ENCODE peak calls at places on chromosomes 12 and 14, in six cellular contexts. V is right lobe of liver; J is CD8-positive, alpha-beta T cell; T is prostate gland; A is keratinocyte; B is tibial artery. P is an unnamed sample. For H3K27me3, the result is how much of the 10 kb centered on the place peaks cover.

GRCh38 chr12:121223283-121223946 is 13.5 kb downstream of the P2RX4 start:
- DNase-seq in V (no peak), J (no peak), T (no peak), A (no peak), B (no peak), P (no peak)

GRCh38 chr14:68695326-68695768 is 97.5 kb downstream of the ZFP36L1 start:
- DNase-seq in V (no peak), J (no peak), T (no peak), A (peak), B (peak), P (no peak)

GRCh38 chr12:89427508-89428156 is 75.3 kb upstream of the DUSP6 start:
- DNase-seq in V (no peak), J (no peak), T (no peak), A (no peak), B (no peak), P (no peak)

GRCh38 chr12:113090740-113091139 is 34.2 kb downstream of the DTX1 start:
- DNase-seq in V (no peak), J (no peak), T (no peak), A (no peak), B (no peak), P (no peak)

GRCh38 chr12:121072147-121072546 is 33.1 kb upstream of the OASL start:
- DNase-seq in V (peak), J (no peak), T (no peak), A (no peak), B (no peak), P (no peak)

GRCh38 chr12:90987101-90987500 is 17.7 kb downstream of the EPYC start:
- DNase-seq in V (no peak), J (no peak), T (no peak), A (peak), B (no peak), P (no peak)

GRCh38 chr12:34396006-34396860 is 373.9 kb downstream of the ALG10 start:
- DNase-seq in V (peak), J (no peak), T (peak), A (no peak), B (peak), P (peak)

GRCh38 chr12:47950856-47951468 is 12.4 kb upstream of the TMEM106C start:
- DNase-seq in V (no peak), J (no peak), T (no peak), A (no peak), B (no peak), P (no peak)

GRCh38 chr12:5377997-5378596 is 53.8 kb upstream of the NTF3 start:
- DNase-seq in V (no peak), J (no peak), T (peak), A (no peak), B (no peak), P (no peak)

GRCh38 chr12:20453756-20454310 is 85.5 kb downstream of the PDE3A start:
- DNase-seq in V (no peak), J (no peak), T (no peak), A (no peak), B (no peak), P (no peak)

GRCh38 chr14:24135584-24135833 is 485 bp upstream of the PSME1 start:
- DNase-seq in V (no peak), J (no peak), T (no peak), A (no peak), B (no peak), P (no peak)

GRCh38 chr12:54363047-54363446 is 1.2 kb downstream of the GPR84 start:
- DNase-seq in V (peak), J (no peak), T (no peak), A (no peak), B (no peak), P (no peak)

GRCh38 chr14:54665938-54666337 is 99.0 kb downstream of the SAMD4A start:
- DNase-seq in V (no peak), J (no peak), T (no peak), A (no peak), B (no peak), P (no peak)

GRCh38 chr14:105386581-105387529 is 11.5 kb upstream of the TEX22 start:
- DNase-seq in V (no peak), J (no peak), T (no peak), A (no peak), B (no peak), P (no peak)

GRCh38 chr14:45686771-45687170 is 433.8 kb upstream of the MIS18BP1 start:
- DNase-seq in V (no peak), J (no peak), T (no peak), A (no peak), B (no peak), P (no peak)

GRCh38 chr12:77032406-77032805 is 33.0 kb downstream of the E2F7 start:
- DNase-seq in V (no peak), J (no peak), T (no peak), A (peak), B (no peak), P (no peak)

GRCh38 chr14:50475460-50475859 is 56.9 kb downstream of the MAP4K5 start:
- DNase-seq in V (no peak), J (no peak), T (no peak), A (no peak), B (no peak), P (no peak)

GRCh38 chr14:104101086-104101621 is 15.7 kb downstream of the ASPG start:
- DNase-seq in V (peak), J (no peak), T (peak), A (no peak), B (peak), P (no peak)

GRCh38 chr12:72141381-72141780 is 130.8 kb upstream of the TRHDE start:
- DNase-seq in V (no peak), J (no peak), T (no peak), A (no peak), B (no peak), P (no peak)

GRCh38 chr12:96878704-96879103 is 28.4 kb upstream of the NEDD1 start:
- DNase-seq in V (no peak), J (no peak), T (no peak), A (no peak), B (no peak), P (no peak)

GRCh38 chr12:124906606-124907261 is 7.7 kb downstream of the UBC start:
- DNase-seq in V (peak), J (peak), T (peak), A (no peak), B (peak), P (peak)

GRCh38 chr14:36208690-36209278 is 32.3 kb upstream of the PTCSC3 start:
- DNase-seq in V (no peak), J (no peak), T (peak), A (no peak), B (no peak), P (no peak)

GRCh38 chr14:99589651-99590530 is 14.1 kb downstream of the CCDC85C start:
- DNase-seq in V (no peak), J (no peak), T (no peak), A (no peak), B (no peak), P (no peak)

GRCh38 chr14:66662374-66662773 is 154.4 kb downstream of the GPHN start:
- DNase-seq in V (no peak), J (no peak), T (no peak), A (no peak), B (no peak), P (no peak)

DNA sequence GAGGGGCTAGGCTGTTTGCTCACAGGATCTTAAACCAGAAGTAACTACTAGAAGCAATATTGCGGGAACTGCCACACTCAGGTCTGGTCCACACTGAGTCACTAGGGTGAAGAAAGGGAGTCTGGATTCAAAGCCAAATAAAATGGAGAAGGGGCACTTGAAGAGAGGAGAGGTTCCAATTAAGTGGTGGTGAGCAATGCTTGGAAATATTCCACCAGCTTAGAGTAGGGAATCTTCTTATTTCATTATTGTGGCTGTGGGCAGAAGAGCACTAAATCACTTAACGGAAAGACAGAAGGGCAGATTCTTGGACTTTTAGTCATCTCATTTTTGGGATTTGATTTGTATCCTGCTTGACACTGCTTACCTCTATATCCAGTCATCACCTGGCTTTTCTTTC is 48.6 kb upstream of the PPP1R12A start:
- DNase-seq in V (no peak), J (no peak), T (no peak), A (peak), B (no peak), P (no peak)
- H3K27ac ChIP-seq in V (no peak), J (no peak), T (no peak), A (peak), B (no peak), P (no peak)

GRCh38 chr12:108498136-108498535 is 16.9 kb upstream of the FICD start:
- DNase-seq in V (no peak), J (no peak), T (no peak), A (no peak), B (no peak), P (no peak)

GRCh38 chr12:108491256-108491655 is 23.8 kb upstream of the FICD start:
- DNase-seq in V (no peak), J (no peak), T (no peak), A (no peak), B (no peak), P (no peak)

GRCh38 chr12:108495823-108496579 is 19.1 kb upstream of the FICD start:
- DNase-seq in V (no peak), J (no peak), T (no peak), A (no peak), B (no peak), P (no peak)

DNA sequence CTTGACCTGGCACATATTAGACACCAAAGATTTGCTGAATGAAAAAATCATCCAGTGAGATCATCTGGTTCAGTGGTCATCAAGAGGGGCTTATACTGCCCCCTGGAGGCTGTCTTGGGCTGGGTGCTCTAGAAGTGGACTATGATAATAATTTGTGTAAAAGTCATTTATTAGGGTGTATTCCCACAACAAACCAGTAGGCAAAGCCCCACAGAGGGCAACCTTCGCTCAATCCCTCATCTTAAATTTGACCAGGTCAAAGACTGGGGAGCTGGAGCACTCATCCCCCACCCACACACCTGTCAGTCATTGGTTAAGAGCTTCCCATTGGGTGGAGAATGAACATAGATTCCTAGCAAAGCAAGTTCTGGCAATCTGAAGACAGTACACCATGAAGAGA is 20.0 kb upstream of the FICD start:
- DNase-seq in V (no peak), J (no peak), T (no peak), A (no peak), B (no peak), P (no peak)
- TF ChIP-seq CTCF in V (peak), J (no peak), T (peak), A (peak), B (peak), P (no peak)

DNA sequence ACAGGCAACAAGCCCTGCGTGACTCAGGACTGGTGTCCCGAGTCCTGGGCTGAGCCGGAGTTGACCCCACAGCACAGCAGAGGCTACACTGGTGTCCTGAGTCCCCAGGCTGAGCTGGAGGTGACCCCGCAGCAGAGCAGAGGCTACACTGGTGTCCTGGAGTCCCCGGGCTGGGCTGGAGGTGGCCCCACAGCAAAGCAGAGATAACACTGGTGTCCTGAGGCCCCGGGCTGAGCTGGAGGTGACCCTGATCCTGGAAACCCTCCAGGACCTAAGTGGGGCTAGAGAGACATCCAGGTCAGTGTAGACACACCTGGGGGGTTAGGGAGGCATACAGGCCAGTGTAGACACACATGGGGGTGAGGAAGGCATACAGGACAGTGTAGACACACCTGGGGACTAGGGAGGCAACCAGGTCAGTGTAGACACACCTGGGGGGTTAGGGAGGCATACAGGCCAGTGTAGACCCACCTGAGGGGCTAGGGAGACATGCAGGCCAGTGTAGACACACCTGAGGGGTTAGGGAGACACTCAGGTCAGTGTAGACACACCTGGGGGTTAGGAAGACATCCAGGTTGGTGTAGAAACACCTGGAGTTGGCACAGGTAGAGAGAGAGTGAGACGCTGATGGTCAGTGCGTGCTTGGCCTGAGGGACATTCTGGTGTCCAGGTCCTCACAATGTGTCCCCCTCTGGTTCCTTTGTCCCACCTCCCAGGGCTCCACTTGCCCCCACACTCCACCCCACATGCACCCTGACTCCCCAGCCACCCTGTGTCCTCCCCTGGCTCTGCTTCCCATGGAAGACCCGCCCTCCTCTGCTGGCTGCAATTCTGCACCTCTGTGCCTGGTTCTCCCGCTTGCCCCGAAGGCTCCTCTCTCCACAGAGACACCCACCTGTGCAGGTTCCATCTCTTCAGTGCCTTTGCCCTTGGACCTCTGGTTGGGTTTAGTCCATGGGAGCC is 321.6 kb upstream of the SFSWAP start:
- DNase-seq in V (no peak), J (no peak), T (no peak), A (no peak), B (no peak), P (no peak)
- H3K27me3 ChIP-seq in V (under half), J (under half), T (under half), A (under half), B (under half), P (under half)

GRCh38 chr12:122515275-122515674 is 11.5 kb downstream of the RSRC2 start:
- DNase-seq in V (no peak), J (no peak), T (no peak), A (no peak), B (no peak), P (no peak)

GRCh38 chr12:122519418-122519817 is 7.3 kb downstream of the RSRC2 start:
- DNase-seq in V (no peak), J (no peak), T (no peak), A (no peak), B (no peak), P (no peak)

GRCh38 chr12:122516544-122517361 is 10.0 kb downstream of the RSRC2 start:
- DNase-seq in V (no peak), J (no peak), T (no peak), A (no peak), B (no peak), P (no peak)

GRCh38 chr12:122518908-122519307 is 7.8 kb downstream of the RSRC2 start:
- DNase-seq in V (no peak), J (no peak), T (no peak), A (no peak), B (no peak), P (no peak)

GRCh38 chr12:122517877-122518276 is 8.9 kb downstream of the RSRC2 start:
- DNase-seq in V (no peak), J (no peak), T (no peak), A (no peak), B (no peak), P (no peak)
- H3K27ac ChIP-seq in V (no peak), J (no peak), T (no peak), A (no peak), B (no peak), P (no peak)

DNA sequence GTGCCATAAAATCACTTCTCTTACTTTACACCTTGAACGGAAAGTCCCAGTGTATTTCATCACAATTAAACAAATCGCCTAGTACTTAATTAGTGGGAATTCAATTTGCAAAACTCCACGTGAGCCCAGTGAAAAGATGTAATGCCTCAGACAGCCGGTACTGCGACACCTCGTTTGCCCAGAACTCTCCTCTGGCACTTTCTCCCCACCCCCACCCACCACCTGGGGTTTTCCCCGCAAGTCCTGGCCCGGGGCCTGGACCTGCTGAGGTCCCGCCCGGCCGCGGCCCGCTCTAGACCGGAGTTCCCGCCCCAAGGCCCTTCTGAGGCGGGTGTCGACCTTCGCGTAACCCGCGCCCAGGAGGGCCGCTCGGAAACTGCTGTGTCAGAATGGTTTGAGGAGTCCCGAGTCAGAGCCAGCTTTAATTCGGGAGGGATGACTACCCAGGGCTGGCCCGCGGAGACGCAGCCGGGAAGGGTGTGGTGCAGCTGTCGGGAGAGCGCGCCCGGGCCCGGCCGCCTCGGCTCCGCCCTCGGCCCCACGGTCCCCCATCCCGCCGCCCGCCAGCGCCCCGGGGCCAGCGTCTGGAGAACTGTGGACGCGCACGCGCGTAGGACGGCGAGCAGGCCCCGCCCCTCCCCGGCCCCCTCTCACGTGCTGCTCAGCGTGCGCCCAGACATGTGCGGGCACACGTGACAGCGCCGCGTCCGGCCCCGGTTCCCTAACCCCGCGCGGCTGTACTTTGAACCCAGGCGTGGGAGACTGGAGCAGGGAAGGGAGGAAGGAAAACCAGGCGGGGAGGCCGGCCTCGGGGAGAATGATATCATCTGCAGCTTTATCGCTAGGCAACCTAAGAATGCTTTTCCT is 10.8 kb downstream of the BHLHE41 start:
- DNase-seq in V (peak), J (peak), T (peak), A (peak), B (peak), P (peak)
- TF ChIP-seq CTCF in V (no peak), J (no peak), T (no peak), A (peak), B (peak), P (no peak)

GRCh38 chr12:39070775-39071174 is 165.4 kb upstream of the CPNE8 start:
- DNase-seq in V (no peak), J (no peak), T (no peak), A (no peak), B (no peak), P (no peak)
- H3K27me3 ChIP-seq in V (under half), J (under half), T (under half), A (under half), B (under half), P (under half)

GRCh38 chr12:101806280-101806679 is 24.5 kb downstream of the GNPTAB start:
- DNase-seq in V (no peak), J (no peak), T (no peak), A (no peak), B (no peak), P (no peak)
- H3K27ac ChIP-seq in V (no peak), J (no peak), T (no peak), A (no peak), B (no peak), P (no peak)